ENCODE peak calls at places on chromosomes 11 and 22, in four cellular contexts. T, R, N and K are unnamed samples. For H3K4me1, the result is how much of the 10 kb centered on the place peaks cover.

GRCh38 chr11:113954235-113954634 is 20.7 kb upstream of the HTR3A start:
- DNase-seq in T (no peak), R (no peak), N (no peak), K (no peak)

GRCh38 chr11:63614136-63614664 is at the start of gene PLAAT3:
- DNase-seq in T (peak), R (peak), N (peak), K (peak)

GRCh38 chr11:607020-607780 is 8.6 kb downstream of the IRF7 start:
- DNase-seq in N (peak), T (no peak), R (no peak), K (no peak)

GRCh38 chr11:64032050-64032449 is 3.7 kb upstream of the FLRT1 start:
- DNase-seq in N (no peak), R (no peak), T (no peak), K (no peak)

GRCh38 chr22:24503137-24503850 is 8.2 kb downstream of the UPB1 start:
- DNase-seq in N (no peak), R (peak), T (no peak), K (peak)

GRCh38 chr11:16412525-16413194 is 56.3 kb upstream of the SOX6 start:
- DNase-seq in R (no peak), T (no peak), N (no peak), K (no peak)

GRCh38 chr22:29478326-29479276 is 1.4 kb upstream of the NEFH start:
- DNase-seq in N (no peak), T (no peak), R (no peak), K (no peak)

GRCh38 chr11:1499261-1499890 is 12.8 kb upstream of the MOB2 start:
- DNase-seq in R (no peak), N (no peak), T (peak), K (peak)

GRCh38 chr22:23888615-23889401 is 5.4 kb upstream of the MIF start:
- DNase-seq in T (no peak), N (no peak), R (no peak), K (no peak)

GRCh38 chr11:72278911-72279310 is 34.9 kb upstream of the PHOX2A start:
- DNase-seq in N (no peak), T (no peak), R (no peak), K (no peak)

GRCh38 chr22:39125622-39126021 is 26.9 kb downstream of the CBX7 start:
- DNase-seq in N (no peak), T (no peak), R (no peak), K (no peak)

GRCh38 chr11:126059238-126059761 is 3.4 kb downstream of the CDON start:
- DNase-seq in N (no peak), R (no peak), T (no peak), K (no peak)

GRCh38 chr11:26522912-26523610 is 49.0 kb downstream of the MUC15 start:
- DNase-seq in T (no peak), N (no peak), R (no peak), K (no peak)

GRCh38 chr11:70339066-70339465 is 59.3 kb upstream of the CTTN start:
- DNase-seq in N (no peak), T (no peak), R (no peak), K (no peak)

GRCh38 chr22:21816787-21817496 is 50.5 kb downstream of the MAPK1 start:
- DNase-seq in T (no peak), N (no peak), R (no peak), K (no peak)

GRCh38 chr11:18731949-18732821 is 6.2 kb upstream of the IGSF22 start:
- DNase-seq in T (no peak), R (no peak), N (no peak), K (no peak)

GRCh38 chr11:134124660-134125451 is 56.0 kb downstream of the JAM3 start:
- DNase-seq in N (peak), T (peak), R (peak), K (peak)

GRCh38 chr11:76054330-76054729 is 152.0 kb downstream of the WNT11 start:
- DNase-seq in T (no peak), N (no peak), R (no peak), K (no peak)

GRCh38 chr22:27491888-27492287 is 309.7 kb downstream of the MN1 start:
- DNase-seq in N (no peak), R (no peak), T (no peak), K (no peak)

GRCh38 chr22:30266445-30267381 is at the start of gene OSM:
- DNase-seq in N (peak), R (peak), T (peak), K (peak)

GRCh38 chr11:119991669-119992068 is 146.2 kb downstream of the TRIM29 start:
- DNase-seq in R (no peak), N (peak), T (no peak), K (no peak)

GRCh38 chr11:117818036-117818858 is 6.3 kb downstream of the FXYD2 start:
- DNase-seq in R (no peak), T (peak), N (peak), K (peak)

GRCh38 chr22:31635638-31636306 is 26.2 kb downstream of the PISD start:
- DNase-seq in T (peak), N (peak), R (no peak), K (peak)

GRCh38 chr11:67120881-67121710 is 2.0 kb downstream of the KDM2A start:
- DNase-seq in T (peak), R (no peak), N (no peak), K (no peak)

GRCh38 chr22:39362271-39362670 is 12.5 kb downstream of the SYNGR1 start:
- DNase-seq in T (no peak), R (no peak), N (no peak), K (no peak)

GRCh38 chr11:27816200-27816599 is 115.9 kb upstream of the BDNF start:
- DNase-seq in N (no peak), T (no peak), R (no peak), K (no peak)

GRCh38 chr11:41716862-41717261 is 257.4 kb upstream of the LRRC4C start:
- DNase-seq in T (no peak), R (no peak), N (no peak), K (no peak)

GRCh38 chr11:83374311-83374710 is 88.1 kb upstream of the CCDC90B start:
- DNase-seq in N (no peak), R (no peak), T (no peak), K (no peak)

GRCh38 chr22:37898441-37899181 is 7.5 kb upstream of the MICALL1 start:
- DNase-seq in N (peak), T (no peak), R (no peak), K (peak)

GRCh38 chr22:28172948-28173360 is 253.9 kb upstream of the PITPNB start:
- DNase-seq in N (no peak), R (no peak), T (no peak), K (no peak)

GRCh38 chr11:64998141-64998540 is 1.4 kb upstream of the BATF2 start:
- DNase-seq in T (no peak), N (no peak), R (no peak), K (no peak)

GRCh38 chr22:36010090-36010489 is 18.5 kb downstream of the RBFOX2 start:
- DNase-seq in N (no peak), T (peak), R (no peak), K (no peak)

GRCh38 chr11:79088967-79089366 is 351.9 kb downstream of the TENM4 start:
- DNase-seq in T (no peak), R (no peak), N (no peak), K (no peak)
- H3K4me1 ChIP-seq in T (under half), R (under half), N (under half), K (under half)

GRCh38 chr11:11320820-11321219 is 32.2 kb downstream of the CSNK2A3 start:
- DNase-seq in T (no peak), N (no peak), R (no peak), K (no peak)

GRCh38 chr11:11313902-11314692 is 39.0 kb downstream of the CSNK2A3 start:
- DNase-seq in R (peak), T (peak), N (no peak), K (no peak)

GRCh38 chr11:11318961-11319360 is 34.1 kb downstream of the CSNK2A3 start:
- DNase-seq in R (no peak), N (no peak), T (no peak), K (peak)

GRCh38 chr11:11316651-11317050 is 36.4 kb downstream of the CSNK2A3 start:
- DNase-seq in R (no peak), N (no peak), T (no peak), K (no peak)

DNA sequence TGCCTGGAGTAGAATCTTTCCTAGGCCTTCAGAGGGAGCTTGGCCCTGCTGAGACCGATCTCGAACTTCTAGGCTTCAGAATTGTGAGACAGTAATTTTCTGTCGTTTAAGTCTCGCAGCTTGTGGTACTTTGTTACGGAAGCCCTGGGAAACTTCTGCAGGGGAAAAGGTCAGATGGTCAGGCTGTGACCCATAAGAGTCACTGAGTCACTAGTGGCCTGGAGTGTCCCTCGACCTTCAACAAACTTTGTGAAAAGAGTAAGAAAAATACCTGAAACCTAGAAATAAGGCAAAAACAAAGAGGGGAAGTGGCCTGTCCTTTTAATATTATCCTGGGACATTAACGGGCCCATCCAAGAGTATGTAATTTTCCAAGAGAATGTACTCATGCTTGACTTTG is 34.6 kb downstream of the CSNK2A3 start:
- DNase-seq in N (no peak), R (no peak), T (no peak), K (no peak)
- H3K4me1 ChIP-seq in N (under half), R (under half), T (under half), K (under half)

DNA sequence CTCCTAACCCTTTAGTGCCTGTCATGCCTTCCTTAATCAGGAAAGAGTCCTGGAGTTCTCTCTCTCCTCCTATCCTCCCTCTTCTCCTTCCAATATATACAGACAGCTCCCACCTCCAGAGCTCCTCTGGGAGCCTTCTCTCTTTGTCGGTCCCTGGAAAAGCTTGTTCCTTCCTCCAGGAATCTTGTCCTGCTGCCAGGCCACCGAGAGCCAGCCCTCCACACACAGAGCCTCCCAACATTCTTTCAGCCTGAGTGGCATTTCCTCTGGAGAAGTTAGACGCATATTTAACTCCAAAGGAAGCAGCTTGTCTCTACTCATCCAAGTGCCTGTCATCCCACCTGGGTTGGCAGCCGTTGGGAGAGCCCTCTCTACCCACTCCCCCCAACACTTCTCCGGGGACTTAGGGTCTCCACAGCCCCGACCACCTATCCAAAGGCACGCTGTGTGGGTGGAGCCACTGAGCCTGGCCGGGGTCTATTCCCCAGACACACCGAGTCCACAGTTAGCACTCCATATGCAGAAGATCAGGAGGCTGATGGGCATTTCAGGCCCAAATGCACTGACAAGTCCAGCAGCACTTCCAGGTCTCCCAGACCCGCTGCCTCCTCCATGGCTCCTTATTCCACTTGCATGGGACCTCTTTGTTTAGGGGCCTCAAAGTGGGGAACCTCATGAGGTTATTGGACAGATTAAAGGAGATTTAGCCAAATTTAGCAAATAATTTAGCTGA is 31.1 kb downstream of the DKK3 start:
- DNase-seq in R (peak), T (no peak), N (no peak), K (no peak)
- H3K4me1 ChIP-seq in R (under half), T (under half), N (under half), K (half or more)

DNA sequence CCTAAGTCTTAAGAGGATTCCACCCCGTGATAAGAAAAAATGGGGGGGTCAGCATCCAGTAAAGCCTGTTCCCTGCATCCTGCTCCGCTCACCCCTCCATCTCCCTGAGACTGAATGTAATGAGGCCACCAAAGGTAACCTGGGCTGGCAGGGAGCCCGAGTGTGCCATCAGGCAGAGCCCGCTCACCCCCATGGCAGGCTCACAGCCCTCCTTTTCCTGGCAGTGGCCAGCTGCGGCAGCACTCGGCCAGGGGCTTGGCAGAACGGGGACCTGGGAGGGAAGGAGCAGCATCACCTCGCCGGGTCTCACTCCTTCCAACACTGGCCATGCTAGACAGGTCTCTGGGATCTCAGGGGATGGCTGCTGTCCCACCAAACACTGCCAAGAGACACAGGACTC is 64.4 kb downstream of the PRDM11 start:
- DNase-seq in T (no peak), R (no peak), N (no peak), K (no peak)
- H3K4me1 ChIP-seq in T (under half), R (under half), N (under half), K (under half)

GRCh38 chr11:14347494-14347893 is 11.5 kb downstream of the RRAS2 start:
- DNase-seq in N (no peak), R (no peak), T (no peak), K (no peak)

GRCh38 chr11:14345668-14346067 is 13.3 kb downstream of the RRAS2 start:
- DNase-seq in T (no peak), N (no peak), R (no peak), K (no peak)

GRCh38 chr11:14346303-14346702 is 12.7 kb downstream of the RRAS2 start:
- DNase-seq in R (no peak), N (no peak), T (no peak), K (no peak)

GRCh38 chr11:14350215-14350614 is 8.8 kb downstream of the RRAS2 start:
- DNase-seq in T (no peak), N (no peak), R (no peak), K (no peak)

GRCh38 chr11:14347991-14348390 is 11.0 kb downstream of the RRAS2 start:
- DNase-seq in N (no peak), R (no peak), T (no peak), K (no peak)
- H3K4me1 ChIP-seq in N (under half), R (under half), T (under half), K (under half)

GRCh38 chr22:19996694-19997384 is 19.8 kb downstream of the ARVCF start:
- DNase-seq in T (peak), R (no peak), N (peak), K (no peak)
- H3K4me1 ChIP-seq in T (under half), R (under half), N (under half), K (under half)

DNA sequence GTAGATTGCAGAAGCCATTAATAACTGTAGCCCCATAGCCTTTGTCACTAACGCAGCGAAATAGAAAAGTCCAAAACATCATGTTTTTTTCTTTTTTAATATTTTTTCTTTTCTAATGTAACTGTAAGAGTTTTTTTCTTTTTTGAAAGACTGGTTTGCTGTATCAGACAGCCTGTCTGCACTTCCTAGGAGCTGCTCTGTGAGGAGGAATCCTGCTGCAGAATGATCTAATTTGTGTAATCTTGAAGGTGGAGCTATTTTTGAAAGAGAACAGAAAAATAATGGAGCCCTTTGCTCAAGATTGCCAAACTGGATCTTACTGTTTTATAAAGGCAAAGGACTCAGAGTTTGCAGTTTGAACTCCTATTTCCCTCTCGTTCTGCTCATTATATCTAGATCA is 15.0 kb downstream of the PACS1 start:
- DNase-seq in R (no peak), T (no peak), N (no peak), K (no peak)
- H3K4me1 ChIP-seq in R (under half), T (under half), N (under half), K (under half)

GRCh38 chr22:50537765-50538164 is 7.9 kb upstream of the KLHDC7B start:
- DNase-seq in N (no peak), T (peak), R (no peak), K (peak)
- H3K4me1 ChIP-seq in N (half or more), T (under half), R (under half), K (half or more)